ENCODE peak calls at places on chromosomes 16 and 17, in four cellular contexts. J, X, V and H are unnamed samples.

GRCh38 chr16:49456763-49457162 is 83.2 kb downstream of the C16orf78 start:
- DNase-seq in J (no peak), X (no peak), V (no peak), H (no peak)

GRCh38 chr17:79223471-79223870 is 148.8 kb downstream of the ENGASE start:
- DNase-seq in J (no peak), X (no peak), V (no peak), H (no peak)

GRCh38 chr17:75640556-75641119 is 7.4 kb downstream of the SMIM5 start:
- DNase-seq in J (no peak), X (no peak), V (no peak), H (no peak)

GRCh38 chr17:3983945-3984484 is 19.8 kb upstream of the ATP2A3 start:
- DNase-seq in J (no peak), X (no peak), V (no peak), H (peak; percentile 50)

GRCh38 chr16:2535644-2536021 is 2.2 kb upstream of the PDPK1 start:
- DNase-seq in J (no peak), X (no peak), V (no peak), H (no peak)

GRCh38 chr16:55444754-55445485 is 34.1 kb upstream of the MMP2 start:
- DNase-seq in J (no peak), X (no peak), V (no peak), H (no peak)

GRCh38 chr17:55168970-55169687 is 95.6 kb upstream of the HLF start:
- DNase-seq in J (no peak), X (no peak), V (no peak), H (no peak)

GRCh38 chr16:49183911-49184310 is 97.7 kb downstream of the CBLN1 start:
- DNase-seq in J (no peak), X (no peak), V (peak; percentile 68), H (no peak)

GRCh38 chr17:81256616-81257015 is 17.5 kb downstream of the NDUFAF8 start:
- DNase-seq in J (no peak), X (no peak), V (no peak), H (no peak)

GRCh38 chr16:89098767-89099430 is 5.2 kb downstream of the ACSF3 start:
- DNase-seq in J (no peak), X (no peak), V (no peak), H (no peak)

GRCh38 chr16:84314373-84314772 is 19.7 kb downstream of the WFDC1 start:
- DNase-seq in J (no peak), X (no peak), V (no peak), H (no peak)

GRCh38 chr17:31556969-31557620 is 165.6 kb downstream of the RAB11FIP4 start:
- DNase-seq in J (no peak), X (no peak), V (no peak), H (no peak)

GRCh38 chr17:49093131-49093530 is 39.4 kb upstream of the B4GALNT2 start:
- DNase-seq in J (no peak), X (no peak), V (peak; percentile 10), H (no peak)

GRCh38 chr17:68182940-68183551 is 64.8 kb upstream of the AMZ2 start:
- DNase-seq in J (no peak), X (no peak), V (no peak), H (no peak)

GRCh38 chr17:65604070-65604469 is 42.6 kb upstream of the AXIN2 start:
- DNase-seq in J (no peak), X (peak; percentile 66), V (no peak), H (peak; percentile 36)

GRCh38 chr16:9054460-9054859 is 37.0 kb upstream of the HAPSTR1 start:
- DNase-seq in J (no peak), X (no peak), V (no peak), H (no peak)

GRCh38 chr16:13779676-13780075 is 140.3 kb upstream of the ERCC4 start:
- DNase-seq in J (no peak), X (no peak), V (peak; percentile 93), H (no peak)

GRCh38 chr17:38577244-38577643 is 28.5 kb downstream of the SRCIN1 start:
- DNase-seq in J (no peak), X (no peak), V (no peak), H (no peak)

GRCh38 chr17:3935825-3936355 is 19.6 kb upstream of the P2RX1 start:
- DNase-seq in J (no peak), X (no peak), V (no peak), H (no peak)

GRCh38 chr16:55711959-55712876 is 56.4 kb downstream of the SLC6A2 start:
- DNase-seq in J (peak; percentile 8), X (no peak), V (peak; percentile 86), H (peak; percentile 4)

GRCh38 chr17:17888821-17889220 is 52.0 kb upstream of the SREBF1 start:
- DNase-seq in J (no peak), X (no peak), V (no peak), H (no peak)

GRCh38 chr16:77374384-77374783 is 60.5 kb downstream of the ADAMTS18 start:
- DNase-seq in J (no peak), X (no peak), V (peak; percentile 64), H (no peak)

GRCh38 chr17:82882715-82883446 is 43.1 kb upstream of the ZNF750 start:
- DNase-seq in J (no peak), X (no peak), V (no peak), H (no peak)

GRCh38 chr17:27762527-27763305 is 37.6 kb downstream of the NOS2 start:
- DNase-seq in J (no peak), X (no peak), V (no peak), H (no peak)

GRCh38 chr17:7932949-7933348 is 943 bp downstream of the CNTROB start:
- DNase-seq in J (no peak), X (peak; percentile 62), V (peak; percentile 13), H (no peak)

GRCh38 chr17:44911133-44912001 is 3.9 kb downstream of the GFAP start:
- DNase-seq in J (no peak), X (peak; percentile 83), V (no peak), H (no peak)

GRCh38 chr17:79800325-79801155 is 3.7 kb upstream of the CBX8 start:
- DNase-seq in J (no peak), X (no peak), V (peak; percentile 31), H (no peak)